ENCODE peak calls at places on chromosomes 12 and 14, in ten cellular contexts. X is left ventricle myocardium inferior; L is effector memory CD4-positive, alpha-beta T cell; Y is HTR-8/SVneo; T is NCI-H1105; G is T1000; H is stimulated activated CD4-positive, alpha-beta T cell treated with anti-CD3 and anti-CD28 coated beads, Interleukin-15, amount 100 ng/mL, for 1 hour; E is G401; U is ELF-1; B is stimulated activated CD8-positive, alpha-beta memory T cell treated with anti-CD3 and anti-CD28 coated beads, Interleukin-7, amount 100 ng/mL, for 24 hours. A is an unnamed sample.

GRCh38 chr14:64700894-64701293 is 3.3 kb upstream of the PLEKHG3 start:
- DNase-seq in E (no peak), U (no peak), B (no peak), X (no peak), H (no peak), L (no peak), G (no peak), T (no peak), Y (no peak), A (no peak)

GRCh38 chr12:10243803-10244520 is 31.3 kb downstream of the GABARAPL1 start:
- DNase-seq in G (no peak), X (no peak), U (no peak), L (no peak), B (no peak), Y (no peak), H (no peak), E (no peak), T (no peak), A (no peak)

GRCh38 chr12:56437430-56438176 is 11.6 kb downstream of the TIMELESS start:
- DNase-seq in H (no peak), B (no peak), E (no peak), L (no peak), T (no peak), U (no peak), Y (no peak), X (no peak), G (no peak), A (no peak)

GRCh38 chr14:104724407-104724980 is 465 bp downstream of the ADSS1 start:
- DNase-seq in Y (peak; percentile 34), L (peak; percentile 11), B (no peak), T (no peak), U (no peak), X (peak; percentile 83), G (no peak), H (no peak), E (no peak), A (no peak)

GRCh38 chr12:28869197-28869596 is 279.9 kb upstream of the FAR2 start:
- DNase-seq in X (no peak), G (peak; percentile 39), E (no peak), L (no peak), T (no peak), Y (no peak), U (no peak), H (no peak), B (no peak), A (no peak)

GRCh38 chr14:95098984-95099599 is 58.2 kb downstream of the DICER1 start:
- DNase-seq in X (peak; percentile 54), H (no peak), B (no peak), E (peak; percentile 60), Y (peak; percentile 29), T (peak; percentile 63), L (no peak), U (peak; percentile 58), G (no peak), A (peak; percentile 63)

GRCh38 chr14:58878740-58879139 is 241.0 kb downstream of the DACT1 start:
- DNase-seq in L (no peak), G (no peak), B (no peak), T (no peak), E (no peak), X (no peak), H (no peak), U (no peak), Y (no peak), A (no peak)

GRCh38 chr12:111418594-111418880 is 12.8 kb downstream of the SH2B3 start:
- DNase-seq in L (no peak), E (no peak), Y (no peak), G (no peak), X (no peak), H (no peak), T (no peak), U (no peak), B (no peak), A (no peak)

GRCh38 chr12:26651566-26652188 is 181.3 kb downstream of the ITPR2 start:
- DNase-seq in H (no peak), Y (peak; percentile 81), E (peak; percentile 78), X (no peak), B (peak; percentile 2), T (peak; percentile 17), L (no peak), G (peak; percentile 74), U (peak; percentile 77), A (peak; percentile 50)

GRCh38 chr14:65704412-65704811 is 291.9 kb downstream of the FUT8 start:
- DNase-seq in G (no peak), U (no peak), H (no peak), E (no peak), Y (no peak), L (no peak), B (no peak), T (no peak), X (no peak), A (no peak)

GRCh38 chr12:57151741-57152407 is 4.5 kb upstream of the LRP1-AS start:
- DNase-seq in X (peak; percentile 61), E (peak; percentile 97), T (no peak), G (no peak), Y (no peak), L (no peak), H (no peak), B (no peak), U (no peak), A (no peak)

A was measured in NCI-H1694 treated with DMSO at 0.1 percent for 48 hours.